ENCODE peak calls at places on chromosomes 2 and 18, in four cellular contexts. One of them, this sample, is unnamed.

GRCh38 chr2:174012347-174013309 is 47.5 kb upstream of the SP3 start:
- DNase-seq in cardiac muscle cell: peak; percentile 92
- DNase-seq in astrocyte: no peak
- DNase-seq in tibial artery: peak; percentile 87
- DNase-seq in this sample: no peak

GRCh38 chr18:73199151-73199550 is 331.4 kb upstream of the NETO1 start:
- DNase-seq in cardiac muscle cell: no peak
- DNase-seq in astrocyte: peak; percentile 35
- DNase-seq in tibial artery: no peak
- DNase-seq in this sample: no peak

GRCh38 chr2:218325566-218326160 is 31.0 kb upstream of the CATIP start:
- DNase-seq in cardiac muscle cell: no peak
- DNase-seq in astrocyte: no peak
- DNase-seq in tibial artery: no peak
- DNase-seq in this sample: no peak

GRCh38 chr18:35888329-35888728 is 84.2 kb upstream of the RMP24 start:
- DNase-seq in cardiac muscle cell: no peak
- DNase-seq in astrocyte: no peak
- DNase-seq in tibial artery: no peak
- DNase-seq in this sample: no peak

GRCh38 chr2:128420131-128420530 is 101.5 kb upstream of the HS6ST1 start:
- DNase-seq in cardiac muscle cell: no peak
- DNase-seq in astrocyte: no peak
- DNase-seq in tibial artery: no peak
- DNase-seq in this sample: no peak

GRCh38 chr2:9311488-9311887 is 104.9 kb downstream of the ASAP2 start:
- DNase-seq in cardiac muscle cell: peak; percentile 80
- DNase-seq in astrocyte: peak; percentile 92
- DNase-seq in tibial artery: peak; percentile 85
- DNase-seq in this sample: no peak

GRCh38 chr2:112482309-112483046 is 522 bp downstream of the TTL start:
- DNase-seq in cardiac muscle cell: peak; percentile 57
- DNase-seq in astrocyte: peak; percentile 43
- DNase-seq in tibial artery: no peak
- DNase-seq in this sample: no peak

GRCh38 chr2:220277445-220277960 is 650.1 kb downstream of the SLC4A3 start:
- DNase-seq in cardiac muscle cell: peak; percentile 87
- DNase-seq in astrocyte: peak; percentile 95
- DNase-seq in tibial artery: peak; percentile 82
- DNase-seq in this sample: peak; percentile 71

GRCh38 chr18:48774941-48775340 is 175.8 kb downstream of the SMAD7 start:
- DNase-seq in cardiac muscle cell: no peak
- DNase-seq in astrocyte: no peak
- DNase-seq in tibial artery: no peak
- DNase-seq in this sample: no peak

GRCh38 chr2:174632847-174633620 is 35.4 kb upstream of the WIPF1 start:
- DNase-seq in cardiac muscle cell: peak; percentile 43
- DNase-seq in astrocyte: no peak
- DNase-seq in tibial artery: no peak
- DNase-seq in this sample: no peak

GRCh38 chr2:29281585-29281984 is 166.4 kb downstream of the CLIP4 start:
- DNase-seq in cardiac muscle cell: peak; percentile 71
- DNase-seq in astrocyte: peak; percentile 73
- DNase-seq in tibial artery: peak; percentile 65
- DNase-seq in this sample: no peak

GRCh38 chr2:173496746-173497145 is 142.1 kb downstream of the CDCA7 start:
- DNase-seq in cardiac muscle cell: peak; percentile 9
- DNase-seq in astrocyte: peak; percentile 51
- DNase-seq in tibial artery: no peak
- DNase-seq in this sample: no peak

GRCh38 chr2:239181074-239181581 is 219.7 kb downstream of the HDAC4 start:
- DNase-seq in cardiac muscle cell: no peak
- DNase-seq in astrocyte: no peak
- DNase-seq in tibial artery: no peak
- DNase-seq in this sample: no peak

GRCh38 chr18:2971741-2972552 is 41.0 kb downstream of the LPIN2 start:
- DNase-seq in cardiac muscle cell: no peak
- DNase-seq in astrocyte: no peak
- DNase-seq in tibial artery: no peak
- DNase-seq in this sample: no peak

DNA sequence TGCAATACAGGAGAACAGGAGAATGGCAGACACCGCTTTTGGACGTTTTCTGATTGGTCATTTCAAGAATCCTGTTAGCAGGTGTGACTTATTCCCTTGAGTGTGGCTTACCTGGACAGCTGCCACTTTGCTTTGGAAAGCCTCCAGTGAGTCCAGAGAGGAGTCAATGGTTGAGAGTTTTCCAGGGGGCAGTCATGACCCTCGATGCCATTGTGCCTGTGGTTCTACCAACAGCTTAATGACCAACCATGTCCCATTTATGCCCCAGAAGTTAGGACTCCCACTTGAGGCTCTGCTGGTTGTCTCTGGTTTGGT is 12.4 kb downstream of the IGFBP2 start:
- DNase-seq in cardiac muscle cell: no peak
- DNase-seq in astrocyte: no peak
- DNase-seq in tibial artery: no peak
- DNase-seq in this sample: no peak
- H3K36me3 ChIP-seq in cardiac muscle cell: no peaks in the 10 kb centered on the region
- H3K36me3 ChIP-seq in astrocyte: peaks cover 3% of the 10 kb centered on the region
- H3K36me3 ChIP-seq in tibial artery: peaks cover 9% of the 10 kb centered on the region
- H3K36me3 ChIP-seq in this sample: peaks cover 7% of the 10 kb centered on the region

GRCh38 chr2:46179037-46179621 is 118.1 kb upstream of the EPAS1 start:
- DNase-seq in cardiac muscle cell: peak; percentile 98
- DNase-seq in astrocyte: peak; percentile 97
- DNase-seq in tibial artery: peak; percentile 81
- DNase-seq in this sample: no peak
- H3K27ac ChIP-seq in cardiac muscle cell: no peak overlapping the region
- H3K27ac ChIP-seq in astrocyte: peak overlapping the region; percentile 85
- H3K27ac ChIP-seq in tibial artery: peak overlapping the region; percentile 41
- H3K27ac ChIP-seq in this sample: peak overlapping the region; percentile 45

GRCh38 chr2:108459441-108459840 is 10.4 kb downstream of the GCC2 start:
- DNase-seq in cardiac muscle cell: no peak
- DNase-seq in astrocyte: no peak
- DNase-seq in tibial artery: no peak
- DNase-seq in this sample: no peak
- H3K36me3 ChIP-seq in cardiac muscle cell: peaks cover 13% of the 10 kb centered on the region
- H3K36me3 ChIP-seq in astrocyte: peaks cover 16% of the 10 kb centered on the region
- H3K36me3 ChIP-seq in tibial artery: peaks cover 60% of the 10 kb centered on the region
- H3K36me3 ChIP-seq in this sample: peaks cover 75% of the 10 kb centered on the region

GRCh38 chr18:79962835-79963657 is 1.4 kb upstream of the HSBP1L1 start:
- DNase-seq in cardiac muscle cell: no peak
- DNase-seq in astrocyte: no peak
- DNase-seq in tibial artery: no peak
- DNase-seq in this sample: no peak
- H3K27ac ChIP-seq in cardiac muscle cell: no peak overlapping the region
- H3K27ac ChIP-seq in astrocyte: no peak overlapping the region
- H3K27ac ChIP-seq in tibial artery: no peak overlapping the region
- H3K27ac ChIP-seq in this sample: peak overlapping the region; percentile 38

GRCh38 chr18:63302647-63303405 is 16.7 kb downstream of the BCL2 start:
- DNase-seq in cardiac muscle cell: no peak
- DNase-seq in astrocyte: no peak
- DNase-seq in tibial artery: no peak
- DNase-seq in this sample: no peak

GRCh38 chr18:63298393-63299015 is 21.1 kb downstream of the BCL2 start:
- DNase-seq in cardiac muscle cell: no peak
- DNase-seq in astrocyte: peak; percentile 28
- DNase-seq in tibial artery: no peak
- DNase-seq in this sample: no peak

GRCh38 chr18:63303562-63303961 is 16.0 kb downstream of the BCL2 start:
- DNase-seq in cardiac muscle cell: no peak
- DNase-seq in astrocyte: no peak
- DNase-seq in tibial artery: no peak
- DNase-seq in this sample: no peak

GRCh38 chr18:63299837-63300787 is 19.5 kb downstream of the BCL2 start:
- DNase-seq in cardiac muscle cell: no peak
- DNase-seq in astrocyte: peak; percentile 80
- DNase-seq in tibial artery: no peak
- DNase-seq in this sample: no peak

GRCh38 chr18:63301458-63301857 is 18.1 kb downstream of the BCL2 start:
- DNase-seq in cardiac muscle cell: peak; percentile 27
- DNase-seq in astrocyte: no peak
- DNase-seq in tibial artery: no peak
- DNase-seq in this sample: no peak
- H3K36me3 ChIP-seq in cardiac muscle cell: no peaks in the 10 kb centered on the region
- H3K36me3 ChIP-seq in astrocyte: no peaks in the 10 kb centered on the region
- H3K36me3 ChIP-seq in tibial artery: no peaks in the 10 kb centered on the region
- H3K36me3 ChIP-seq in this sample: no peaks in the 10 kb centered on the region

GRCh38 chr18:56146565-56146964 is 491.8 kb downstream of the TXNL1 start:
- DNase-seq in cardiac muscle cell: no peak
- DNase-seq in astrocyte: no peak
- DNase-seq in tibial artery: no peak
- DNase-seq in this sample: no peak
- H3K27ac ChIP-seq in cardiac muscle cell: no peak overlapping the region
- H3K27ac ChIP-seq in astrocyte: no peak overlapping the region
- H3K27ac ChIP-seq in tibial artery: no peak overlapping the region
- H3K27ac ChIP-seq in this sample: no peak overlapping the region

This sample was measured in RWPE2.